ENCODE peak calls at places on chromosomes 6 and 20, in four cellular contexts. C is CD8-positive, alpha-beta memory T cell; I is GM13976; U is astrocyte of the spinal cord. Y is an unnamed sample.

GRCh38 chr6:152364846-152365245 is 272.3 kb downstream of the SYNE1 start:
- DNase-seq in C (no peak), I (no peak), U (no peak), Y (no peak)

GRCh38 chr20:4112490-4113420 is 97.4 kb upstream of the RNF24 start:
- DNase-seq in C (no peak), I (no peak), U (peak; percentile 75), Y (no peak)

GRCh38 chr20:58883243-58883691 is 30.8 kb downstream of the GNAS start:
- DNase-seq in C (no peak), I (no peak), U (peak; percentile 52), Y (no peak)

GRCh38 chr6:159852877-159853276 is 37.9 kb upstream of the MAS1 start:
- DNase-seq in C (peak; percentile 29), I (no peak), U (no peak), Y (peak; percentile 15)

GRCh38 chr20:37902504-37903313 is at the start of gene VSTM2L:
- DNase-seq in C (no peak), I (peak; percentile 68), U (peak; percentile 73), Y (no peak)

GRCh38 chr20:10414982-10415650 is 18.9 kb downstream of the MKKS start:
- DNase-seq in C (no peak), I (no peak), U (no peak), Y (no peak)

GRCh38 chr20:8583209-8584106 is 451.4 kb downstream of the PLCB1 start:
- DNase-seq in C (no peak), I (no peak), U (peak; percentile 20), Y (no peak)

GRCh38 chr6:136544326-136544725 is 5.9 kb downstream of the MAP7 start:
- DNase-seq in C (no peak), I (no peak), U (no peak), Y (no peak)

GRCh38 chr6:169659820-169660610 is 41.8 kb downstream of the WDR27 start:
- DNase-seq in C (no peak), I (no peak), U (no peak), Y (no peak)

GRCh38 chr6:36198986-36199385 is 2.4 kb downstream of the BRPF3 start:
- DNase-seq in C (no peak), I (no peak), U (no peak), Y (no peak)

GRCh38 chr6:108156180-108156937 is 9.5 kb upstream of the NR2E1 start:
- DNase-seq in C (no peak), I (no peak), U (no peak), Y (no peak)

GRCh38 chr6:1310628-1311399 is 1.1 kb upstream of the FOXQ1 start:
- DNase-seq in C (no peak), I (no peak), U (no peak), Y (no peak)

GRCh38 chr20:46209930-46210671 is 92.0 kb downstream of the CD40 start:
- DNase-seq in C (no peak), I (no peak), U (no peak), Y (no peak)

GRCh38 chr6:123001540-123001939 is 5.5 kb downstream of the CLVS2 start:
- DNase-seq in C (no peak), I (no peak), U (no peak), Y (no peak)

GRCh38 chr6:149990672-149991402 is 27.1 kb downstream of the ULBP1 start:
- DNase-seq in C (peak; percentile 28), I (peak; percentile 68), U (no peak), Y (no peak)

GRCh38 chr6:33841070-33841469 is 37.3 kb upstream of the MLN start:
- DNase-seq in C (no peak), I (no peak), U (no peak), Y (no peak)

GRCh38 chr6:106488494-106489369 is 128.2 kb downstream of the CRYBG1 start:
- DNase-seq in C (no peak), I (no peak), U (peak; percentile 73), Y (no peak)

GRCh38 chr20:58706975-58707681 is 14.5 kb downstream of the NPEPL1 start:
- DNase-seq in C (no peak), I (no peak), U (no peak), Y (no peak)

GRCh38 chr6:44275749-44276648 is 5.7 kb downstream of the TMEM151B start:
- DNase-seq in C (peak; percentile 30), I (no peak), U (no peak), Y (no peak)

GRCh38 chr6:81531869-81532561 is 220.5 kb downstream of the TENT5A start:
- DNase-seq in C (no peak), I (no peak), U (peak; percentile 5), Y (no peak)

GRCh38 chr20:44306927-44307326 is 4.1 kb downstream of the FITM2 start:
- DNase-seq in C (no peak), I (no peak), U (no peak), Y (no peak)

GRCh38 chr6:75230484-75231325 is 12.9 kb downstream of the COX7A2 start:
- DNase-seq in C (no peak), I (no peak), U (peak; percentile 67), Y (no peak)

GRCh38 chr6:46648869-46649488 is 3.6 kb downstream of the CYP39A1 start:
- DNase-seq in C (no peak), I (no peak), U (no peak), Y (no peak)

GRCh38 chr6:119179842-119180241 is 101.4 kb upstream of the FAM184A start:
- DNase-seq in C (peak; percentile 2), I (no peak), U (no peak), Y (no peak)

GRCh38 chr6:23176883-23177282 is 607.5 kb downstream of the HDGFL1 start:
- DNase-seq in C (no peak), I (no peak), U (no peak), Y (no peak)

GRCh38 chr6:134466751-134467525 is 149.0 kb upstream of the SGK1 start:
- DNase-seq in C (no peak), I (no peak), U (no peak), Y (no peak)

GRCh38 chr6:3321042-3321441 is 62.3 kb downstream of the PSMG4 start:
- DNase-seq in C (no peak), I (no peak), U (no peak), Y (no peak)

GRCh38 chr6:108518714-108519576 is 41.8 kb upstream of the FOXO3 start:
- DNase-seq in C (no peak), I (no peak), U (peak; percentile 10), Y (no peak)

GRCh38 chr6:129502261-129502660 is 207.7 kb downstream of the ARHGAP18 start:
- DNase-seq in C (no peak), I (no peak), U (no peak), Y (no peak)

GRCh38 chr6:12065321-12066140 is 53.4 kb downstream of the HIVEP1 start:
- DNase-seq in C (peak; percentile 15), I (peak; percentile 45), U (no peak), Y (no peak)

GRCh38 chr6:158039178-158039557 is 57.5 kb downstream of the SYNJ2 start:
- DNase-seq in C (no peak), I (no peak), U (peak; percentile 92), Y (no peak)